ENCODE peak calls at places on chromosomes 7 and 10, in six cellular contexts. P, V, G, B, S and W are unnamed samples.

GRCh38 chr7:149454750-149455149 is 6.1 kb downstream of the ZNF777 start:
- DNase-seq in G (no peak), B (no peak), V (no peak), S (no peak), P (no peak), W (no peak)

GRCh38 chr7:2627258-2628136 is 4.3 kb upstream of the TTYH3 start:
- DNase-seq in S (no peak), B (no peak), G (no peak), V (no peak), P (no peak), W (no peak)

GRCh38 chr10:44963772-44964633 is 4.4 kb downstream of the RASSF4 start:
- DNase-seq in P (no peak), S (peak; percentile 87), B (no peak), V (peak; percentile 94), G (no peak), W (peak; percentile 92)

GRCh38 chr7:143980746-143981510 is 19.2 kb upstream of the OR6B1 start:
- DNase-seq in P (peak; percentile 20), B (no peak), S (no peak), G (no peak), V (no peak), W (no peak)

GRCh38 chr7:139914861-139915300 is 85.8 kb downstream of the TBXAS1 start:
- DNase-seq in V (no peak), B (no peak), G (peak; percentile 84), P (no peak), S (no peak), W (no peak)

GRCh38 chr10:129845081-129845823 is 118.8 kb downstream of the EBF3 start:
- DNase-seq in P (no peak), B (no peak), V (no peak), G (no peak), S (no peak), W (no peak)

GRCh38 chr7:159323359-159323758 is 178.7 kb upstream of the VIPR2 start:
- DNase-seq in G (no peak), V (no peak), S (no peak), B (no peak), P (no peak), W (no peak)

GRCh38 chr10:12980080-12980656 is 21.3 kb downstream of the CCDC3 start:
- DNase-seq in S (no peak), B (no peak), P (no peak), V (no peak), G (no peak), W (no peak)

GRCh38 chr7:107999814-108000560 is 3.0 kb downstream of the LAMB1 start:
- DNase-seq in G (peak; percentile 60), S (no peak), V (no peak), P (no peak), B (no peak), W (no peak)

GRCh38 chr7:121449304-121449703 is 53.2 kb upstream of the FAM3C start:
- DNase-seq in P (no peak), V (no peak), B (no peak), G (no peak), S (no peak), W (no peak)
- TF ChIP-seq CTCF in P (peak; percentile 28), V (no peak), B (peak; percentile 11), G (no peak), S (no peak), W (no peak)

DNA sequence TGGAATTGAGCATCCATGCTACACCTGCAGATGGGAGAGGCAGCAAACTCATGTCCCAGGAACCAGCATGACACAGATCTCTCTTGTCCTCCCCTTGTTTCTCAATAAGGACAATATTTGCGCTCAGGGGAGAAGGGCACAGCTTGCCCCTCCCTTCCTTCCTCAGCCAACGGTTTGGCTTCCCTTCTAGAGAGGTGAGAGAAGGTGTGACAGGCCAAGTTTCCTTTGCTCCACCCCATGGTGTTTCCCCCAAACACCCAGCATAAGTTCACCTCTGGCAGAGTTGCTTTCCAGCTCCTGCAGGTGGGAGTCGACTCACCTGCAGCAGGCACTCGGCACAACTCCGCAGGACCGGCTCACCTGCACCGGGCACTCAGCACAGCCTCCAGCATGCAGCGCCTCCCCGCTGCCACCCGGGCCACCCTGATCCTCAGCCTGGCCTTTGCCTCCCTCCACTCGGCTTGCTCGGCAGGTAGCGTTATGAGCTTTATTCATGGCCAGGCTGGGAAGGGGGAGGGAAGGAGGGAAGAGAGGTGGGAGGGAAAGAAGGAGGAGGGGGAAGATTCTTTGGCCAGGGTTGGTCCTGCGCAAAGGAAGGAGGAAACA is at the start of the genes ATP6V0A4 and TMEM213:
- DNase-seq in B (no peak), P (no peak), V (no peak), S (no peak), G (no peak), W (no peak)
- H3K27ac ChIP-seq in B (no peak within 1 kb of the TSS), P (no peak within 1 kb of the TSS), V (no peak within 1 kb of the TSS), S (no peak within 1 kb of the TSS), G (no peak within 1 kb of the TSS), W (no peak within 1 kb of the TSS)

GRCh38 chr10:126104767-126105166 is 208.4 kb downstream of the FANK1 start:
- DNase-seq in G (no peak), V (peak; percentile 72), B (peak; percentile 23), P (no peak), S (no peak), W (no peak)

GRCh38 chr10:126110434-126110833 is 214.1 kb downstream of the FANK1 start:
- DNase-seq in B (no peak), S (no peak), V (no peak), G (peak; percentile 60), P (no peak), W (no peak)

GRCh38 chr10:126115021-126115610 is 218.8 kb downstream of the FANK1 start:
- DNase-seq in V (no peak), G (no peak), B (no peak), S (no peak), P (no peak), W (no peak)

GRCh38 chr10:126111562-126111961 is 215.2 kb downstream of the FANK1 start:
- DNase-seq in V (no peak), B (no peak), G (no peak), S (no peak), P (no peak), W (no peak)

DNA sequence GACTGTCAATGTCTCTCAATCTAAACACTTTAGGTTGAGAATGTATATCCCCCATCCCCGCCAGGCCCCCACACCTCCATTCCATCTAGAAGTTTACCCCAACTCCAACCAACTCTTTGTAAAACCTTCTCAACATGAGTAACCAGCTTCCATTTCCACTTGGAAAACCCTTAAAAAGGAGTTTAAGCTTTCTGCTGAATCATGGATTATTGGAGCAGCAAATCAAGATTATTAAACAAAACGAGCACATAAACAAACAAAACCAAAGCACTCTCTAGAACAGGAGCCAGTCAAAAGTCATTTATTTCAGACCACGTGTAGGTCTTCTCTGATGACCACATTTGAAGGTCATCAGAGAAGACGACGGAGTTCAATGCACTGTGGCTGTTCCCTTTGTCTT is 213.5 kb downstream of the FANK1 start:
- DNase-seq in G (no peak), B (no peak), V (no peak), P (no peak), S (no peak), W (no peak)
- TF ChIP-seq CTCF in G (no peak), B (no peak), V (no peak), P (no peak), S (no peak), W (no peak)

DNA sequence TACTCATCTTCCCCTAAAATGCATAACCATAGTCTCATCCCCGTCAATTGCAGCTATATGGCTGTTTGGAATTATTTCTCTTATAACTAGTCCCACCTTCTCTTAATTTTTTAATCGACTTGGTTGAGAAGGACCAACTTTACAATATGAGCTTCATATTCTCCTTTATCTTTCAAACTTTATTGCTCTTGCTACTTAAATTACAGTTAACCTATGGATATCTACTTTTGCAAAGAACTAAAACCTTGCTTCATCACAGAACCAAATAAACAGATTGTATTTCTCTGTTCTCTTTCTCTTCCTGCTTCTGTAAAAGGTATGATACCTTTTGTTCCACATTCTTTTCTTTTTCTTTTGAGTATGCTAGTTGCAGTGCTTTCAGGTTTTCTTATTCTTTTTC is 6.1 kb downstream of the CREM start:
- DNase-seq in V (no peak), P (no peak), B (no peak), G (no peak), S (no peak), W (no peak)
- H3K27ac ChIP-seq in V (no peak overlapping the region), P (no peak overlapping the region), B (no peak overlapping the region), G (no peak overlapping the region), S (no peak overlapping the region), W (no peak overlapping the region)

GRCh38 chr7:7330997-7331396 is 148.7 kb downstream of the C1GALT1 start:
- DNase-seq in G (no peak), B (no peak), P (no peak), V (no peak), S (no peak), W (no peak)
- TF ChIP-seq CTCF in G (no peak), B (no peak), P (peak; percentile 11), V (no peak), S (no peak), W (no peak)

DNA sequence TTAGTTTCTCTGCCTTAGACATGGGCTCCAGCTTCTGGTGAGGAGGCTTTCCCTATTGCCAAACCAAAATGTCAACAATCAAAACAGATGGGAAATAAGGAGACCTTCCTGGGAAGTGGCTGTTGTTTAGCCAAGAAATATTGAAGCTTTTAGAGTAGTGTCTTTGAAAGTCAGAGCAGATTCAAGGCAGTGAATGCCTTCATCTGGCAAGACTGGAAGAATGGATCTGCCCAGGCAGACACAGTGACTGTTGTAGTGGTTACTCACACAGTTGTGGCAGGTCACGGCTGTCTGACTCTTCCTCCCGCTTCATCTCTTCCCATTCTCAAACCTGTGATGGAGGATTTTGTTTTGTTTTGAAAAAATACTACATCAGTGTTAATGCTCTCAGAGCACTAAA is 154.1 kb upstream of the ADO start:
- DNase-seq in S (no peak), G (no peak), P (no peak), V (no peak), B (no peak), W (no peak)
- H3K27ac ChIP-seq in S (no peak overlapping the region), G (no peak overlapping the region), P (no peak overlapping the region), V (no peak overlapping the region), B (no peak overlapping the region), W (no peak overlapping the region)

GRCh38 chr7:101395376-101395775 is 32.7 kb downstream of the COL26A1 start:
- DNase-seq in B (no peak), G (no peak), V (no peak), S (no peak), P (no peak), W (no peak)

GRCh38 chr7:101393865-101394264 is 31.2 kb downstream of the COL26A1 start:
- DNase-seq in S (no peak), V (no peak), G (no peak), P (no peak), B (no peak), W (no peak)

GRCh38 chr7:101386558-101387199 is 24.0 kb downstream of the COL26A1 start:
- DNase-seq in G (peak; percentile 4), S (no peak), B (no peak), V (no peak), P (no peak), W (no peak)

GRCh38 chr7:101391991-101392390 is 29.3 kb downstream of the COL26A1 start:
- DNase-seq in V (no peak), S (no peak), B (no peak), G (no peak), P (no peak), W (no peak)

GRCh38 chr7:101390901-101391301 is 28.2 kb downstream of the COL26A1 start:
- DNase-seq in B (no peak), P (no peak), S (no peak), G (no peak), V (no peak), W (no peak)
- TF ChIP-seq CTCF in B (no peak), P (no peak), S (no peak), G (no peak), V (no peak), W (no peak)

GRCh38 chr7:91013078-91013477 is 251.2 kb upstream of the FZD1 start:
- DNase-seq in P (no peak), B (no peak), S (no peak), V (no peak), G (no peak), W (no peak)
- H3K27ac ChIP-seq in P (no peak overlapping the region), B (no peak overlapping the region), S (no peak overlapping the region), V (no peak overlapping the region), G (no peak overlapping the region), W (no peak overlapping the region)